ENCODE peak calls at places on chromosomes 6 and 20, in seven cellular contexts. M is astrocyte; A is CD8-positive, alpha-beta T cell; Q is fibroblast of pulmonary artery; P is brain microvascular endothelial cell; O is HCT116; U is GM20000. D is an unnamed sample.

GRCh38 chr6:38489951-38490350 is 149.8 kb downstream of the BTBD9 start:
- DNase-seq in M (peak), U (no peak), O (no peak), Q (peak), P (peak), A (no peak), D (peak)

GRCh38 chr20:9015984-9016324 is 52.9 kb upstream of the PLCB4 start:
- DNase-seq in U (no peak), Q (peak), O (no peak), P (no peak), A (no peak), M (peak), D (peak)

GRCh38 chr6:117167520-117168271 is 97.7 kb upstream of the VGLL2 start:
- DNase-seq in O (peak), M (peak), Q (no peak), A (no peak), U (no peak), P (no peak), D (peak)

GRCh38 chr6:40371621-40372020 is 215.5 kb downstream of the LRFN2 start:
- DNase-seq in U (no peak), O (no peak), A (no peak), Q (no peak), P (no peak), M (no peak), D (no peak)

GRCh38 chr20:35196313-35196712 is 24.4 kb downstream of the PROCR start:
- DNase-seq in Q (no peak), P (no peak), A (no peak), M (no peak), O (no peak), U (no peak), D (no peak)

GRCh38 chr20:39823239-39823638 is 861.1 kb downstream of the DHX35 start:
- DNase-seq in A (no peak), O (no peak), M (peak), Q (peak), P (peak), U (no peak), D (peak)

GRCh38 chr6:85186546-85187170 is 263.2 kb upstream of the NT5E start:
- DNase-seq in A (no peak), O (no peak), P (no peak), U (no peak), Q (peak), M (no peak), D (no peak)

GRCh38 chr6:163943647-163944395 is 529.3 kb downstream of the QKI start:
- DNase-seq in Q (peak), U (no peak), A (no peak), M (peak), O (no peak), P (peak), D (no peak)

GRCh38 chr20:1281279-1282057 is 15.4 kb downstream of the SNPH start:
- DNase-seq in P (no peak), O (no peak), U (no peak), A (no peak), M (no peak), Q (no peak), D (no peak)

GRCh38 chr6:29014729-29015608 is 9.9 kb upstream of the ZNF311 start:
- DNase-seq in A (no peak), P (no peak), U (no peak), M (peak), Q (peak), O (no peak), D (no peak)

GRCh38 chr20:45036044-45036755 is 64.7 kb downstream of the KCNS1 start:
- DNase-seq in P (peak), U (no peak), O (peak), A (no peak), M (peak), Q (peak), D (peak)

GRCh38 chr6:155194399-155194798 is 69.4 kb upstream of the CLDN20 start:
- DNase-seq in O (no peak), P (no peak), U (no peak), Q (no peak), M (no peak), A (no peak), D (no peak)

DNA sequence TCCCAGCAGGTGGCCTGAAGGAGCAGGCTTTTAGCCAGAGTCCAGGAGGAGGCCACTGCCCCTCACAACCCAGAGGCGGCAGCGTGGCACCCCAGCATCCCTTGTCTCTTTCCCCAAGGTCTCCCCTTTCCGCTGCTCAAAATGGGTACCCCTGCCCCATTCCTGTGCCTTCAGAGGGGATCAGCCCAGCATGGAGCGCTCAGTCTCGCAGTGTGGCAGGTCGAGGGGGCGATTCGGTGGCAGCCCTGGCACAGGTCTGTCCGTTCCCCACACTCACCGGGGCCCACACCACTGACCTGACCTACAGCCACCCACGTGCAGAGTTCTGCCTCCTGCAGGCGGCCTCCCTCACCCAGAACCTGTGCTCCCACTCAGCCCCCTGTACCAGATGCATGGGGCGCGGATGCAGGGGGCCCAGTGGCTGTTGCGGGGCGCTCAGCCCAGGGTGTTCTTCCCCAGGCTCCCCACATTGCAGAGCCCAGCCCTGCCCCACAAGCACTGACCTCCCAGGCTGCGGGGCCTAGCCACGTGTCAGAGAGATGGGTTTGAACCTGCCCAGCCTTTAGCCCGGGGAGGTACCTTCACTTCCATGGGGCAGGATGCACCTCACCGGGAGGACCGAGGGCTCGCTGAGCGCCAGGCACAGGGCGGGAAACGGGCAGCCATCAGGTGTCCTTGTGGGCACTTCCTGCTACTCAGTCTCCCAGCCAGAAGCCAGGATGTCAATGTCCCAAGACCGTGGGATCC is 41.8 kb downstream of the DSTN start:
- DNase-seq in M (no peak), P (no peak), A (no peak), Q (no peak), O (peak), U (no peak), D (peak)
- TF ChIP-seq CTCF in M (peak), P (peak), A (peak), Q (peak), O (peak), U (no peak), D (peak)

GRCh38 chr6:168860987-168861386 is 392.7 kb downstream of the THBS2 start:
- DNase-seq in U (no peak), Q (no peak), P (no peak), O (no peak), A (no peak), M (no peak), D (no peak)
- TF ChIP-seq CTCF in U (no peak), Q (no peak), P (no peak), O (no peak), A (no peak), M (no peak), D (no peak)

DNA sequence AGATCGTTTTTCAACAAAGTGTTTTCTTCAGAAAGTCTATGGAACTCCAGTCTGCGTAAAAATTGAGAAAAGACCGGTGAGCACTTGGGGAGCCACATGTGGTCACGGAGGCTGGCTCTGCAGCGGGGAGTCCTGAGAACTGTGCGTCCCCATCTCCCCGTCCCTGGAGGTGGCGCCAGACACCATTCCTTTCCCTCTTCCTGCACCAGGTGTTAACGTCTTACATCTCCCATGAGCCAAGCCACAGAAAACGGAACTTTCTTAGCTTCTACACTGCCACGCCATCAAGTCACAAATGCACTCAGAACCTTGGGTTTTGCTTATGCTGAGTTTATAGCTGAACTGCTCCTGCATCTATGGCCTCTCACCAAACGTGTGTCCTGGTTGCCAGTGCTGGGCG is 62.6 kb downstream of the GINS1 start:
- DNase-seq in Q (peak), U (peak), P (peak), A (peak), M (peak), O (peak), D (no peak)
- TF ChIP-seq CTCF in Q (peak), U (peak), P (peak), A (no peak), M (no peak), O (peak), D (peak)

DNA sequence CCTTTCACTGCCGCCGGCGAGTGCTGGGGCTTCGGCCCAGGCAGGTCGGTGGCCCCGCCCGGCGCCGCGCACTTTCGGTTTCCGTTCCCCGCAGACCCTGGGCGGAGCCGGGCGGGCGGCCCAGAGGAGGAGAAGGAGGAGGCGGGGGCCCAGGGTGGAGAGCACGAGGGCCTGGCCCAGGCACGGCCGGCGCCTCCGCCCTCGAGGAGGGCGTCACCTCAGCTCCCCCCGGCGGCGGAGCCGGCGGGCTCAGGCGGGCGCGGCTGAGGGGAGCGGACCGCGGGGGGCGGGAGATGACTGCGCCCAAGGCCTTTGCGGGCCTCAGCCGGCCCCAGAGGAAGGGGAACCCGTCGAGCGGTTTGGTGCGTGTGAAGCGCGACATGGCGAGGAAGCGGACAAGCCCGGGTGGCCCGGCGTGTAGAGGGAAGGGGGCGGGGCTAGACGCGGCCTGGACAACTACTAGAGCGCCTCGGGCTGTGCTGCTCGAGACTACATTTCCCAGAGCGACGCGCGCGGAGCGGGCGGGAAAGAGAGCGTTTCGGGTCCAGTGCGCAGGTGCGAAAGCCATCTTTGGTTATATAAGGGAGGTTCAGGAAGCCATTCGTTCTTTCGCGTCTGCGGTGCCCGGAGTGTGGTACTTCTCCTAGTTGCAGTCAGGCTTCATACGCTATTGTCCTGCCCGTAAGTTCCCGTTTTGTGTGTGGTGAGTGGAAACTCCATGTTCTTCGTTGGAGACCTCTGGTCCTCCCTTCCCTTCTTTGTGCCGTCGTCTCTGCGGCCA is at the start of gene ZNFX1:
- DNase-seq in O (peak), U (peak), M (peak), A (peak), P (peak), Q (peak), D (peak)
- TF ChIP-seq CTCF in O (no peak), U (no peak), M (no peak), A (no peak), P (no peak), Q (no peak), D (peak)

GRCh38 chr6:112502348-112503130 is 155.4 kb downstream of the RFPL4B start:
- DNase-seq in A (no peak), O (no peak), M (peak), Q (peak), U (no peak), P (no peak), D (no peak)
- TF ChIP-seq CTCF in A (no peak), O (peak), M (peak), Q (peak), U (no peak), P (peak), D (peak)

DNA sequence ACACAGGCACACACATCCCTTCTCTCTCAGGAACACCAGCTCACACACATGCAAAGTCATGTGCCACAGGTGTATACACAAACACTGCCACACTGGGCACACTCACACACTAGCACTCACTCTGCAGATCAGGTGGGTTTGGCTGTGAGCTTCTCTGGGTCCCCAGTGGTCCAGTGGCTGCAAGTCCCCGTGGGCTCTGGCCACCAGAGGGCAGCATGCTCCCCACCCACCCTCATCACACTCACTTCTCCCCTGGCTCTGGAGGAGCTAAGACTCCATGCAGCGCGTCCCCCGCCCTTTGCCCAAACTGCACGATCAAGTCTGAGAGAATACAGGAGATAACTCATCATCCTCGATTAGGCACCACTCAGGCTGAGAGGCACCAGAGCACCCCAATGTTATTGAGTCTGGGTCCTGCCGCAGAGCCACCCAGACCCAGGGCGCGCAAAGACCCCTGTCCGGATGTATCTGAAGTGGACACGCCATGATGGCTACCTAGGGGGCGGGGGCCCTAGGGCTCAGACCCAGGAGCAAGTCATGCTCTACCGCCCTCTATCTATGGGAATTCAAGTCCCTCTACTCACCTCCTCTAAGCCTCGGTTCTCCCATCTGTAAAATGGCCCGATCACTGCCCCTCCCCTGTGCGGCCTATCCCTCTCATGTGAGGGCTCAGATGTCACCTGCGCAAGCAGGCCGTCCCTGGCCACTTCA is 90.5 kb downstream of the GRM4 start:
- DNase-seq in O (peak), A (peak), P (peak), U (peak), M (peak), Q (peak), D (peak)
- TF ChIP-seq CTCF in O (peak), A (peak), P (peak), U (peak), M (peak), Q (peak), D (peak)

GRCh38 chr6:144331610-144332009 is 46.5 kb downstream of the UTRN start:
- DNase-seq in Q (peak), A (no peak), O (no peak), P (peak), U (no peak), M (peak), D (peak)
- TF ChIP-seq CTCF in Q (no peak), A (no peak), O (no peak), P (no peak), U (no peak), M (no peak), D (no peak)

GRCh38 chr6:3410385-3411360 is 46.2 kb downstream of the SLC22A23 start:
- DNase-seq in Q (peak), A (peak), P (peak), O (peak), M (peak), U (peak), D (peak)
- TF ChIP-seq CTCF in Q (peak), A (peak), P (peak), O (peak), M (peak), U (peak), D (peak)

DNA sequence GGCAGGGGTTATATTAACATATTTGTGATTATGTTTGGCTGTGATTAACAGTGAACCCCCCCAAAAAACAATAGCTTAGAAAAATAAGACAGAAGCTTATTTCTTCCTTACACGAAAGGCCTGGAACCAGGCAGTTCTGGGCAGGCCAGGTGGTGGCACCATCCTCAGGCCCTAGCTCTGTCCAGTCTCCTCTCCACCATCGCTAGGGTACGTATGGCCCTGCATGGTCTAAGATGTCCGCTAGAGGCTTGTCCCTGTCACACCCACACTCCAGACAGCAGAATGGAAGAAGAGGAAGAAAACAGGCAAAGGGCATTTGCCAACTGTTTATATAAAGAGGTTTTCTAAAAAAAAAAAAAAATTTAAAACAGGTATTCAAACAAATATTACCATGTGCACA is 6.6 kb downstream of the TGM3 start:
- DNase-seq in O (no peak), A (no peak), Q (no peak), M (no peak), U (no peak), P (no peak), D (no peak)
- TF ChIP-seq CTCF in O (no peak), A (no peak), Q (no peak), M (no peak), U (no peak), P (no peak), D (no peak)

GRCh38 chr20:14332796-14333345 is 4.5 kb downstream of the FLRT3 start:
- DNase-seq in U (no peak), A (no peak), M (no peak), P (no peak), Q (no peak), O (no peak), D (no peak)

GRCh38 chr20:14335122-14335521 is 2.3 kb downstream of the FLRT3 start:
- DNase-seq in O (no peak), U (no peak), Q (no peak), P (no peak), A (no peak), M (no peak), D (no peak)

GRCh38 chr20:14333734-14334133 is 3.7 kb downstream of the FLRT3 start:
- DNase-seq in M (no peak), O (no peak), A (no peak), P (no peak), Q (no peak), U (no peak), D (no peak)

GRCh38 chr20:14336667-14337066 is 745 bp downstream of the FLRT3 start:
- DNase-seq in M (peak), O (no peak), Q (peak), A (no peak), U (no peak), P (peak), D (no peak)

GRCh38 chr20:14334306-14334930 is 3.0 kb downstream of the FLRT3 start:
- DNase-seq in A (no peak), Q (peak), M (peak), U (no peak), P (peak), O (no peak), D (no peak)
- TF ChIP-seq CTCF in A (no peak), Q (peak), M (peak), U (no peak), P (peak), O (peak), D (no peak)

D was measured in HFFc6.